ENCODE peak calls at places on chromosomes 6 and 20, in eight cellular contexts. S is upper lobe of left lung, N is WTC11, Q is retinal pigment epithelial cell, C is NB4, B is psoas muscle, E is neural crest cell, T is adrenal gland. W is an unnamed sample.
A peak's percentile ranks its signal among the peaks of the same experiment; 100 is the strongest.

GRCh38 chr6:43497129-43497396 is 13.1 kb downstream of the LRRC73 start:
- DNase-seq in S (no peak), N (no peak), Q (no peak), C (peak; percentile 19), B (no peak), E (no peak), T (no peak), W (no peak)

GRCh38 chr6:140285471-140285870 is 911.0 kb upstream of the CITED2 start:
- DNase-seq in S (no peak), N (no peak), Q (no peak), C (no peak), B (no peak), E (no peak), T (no peak), W (no peak)

GRCh38 chr6:90445533-90446108 is 141.3 kb downstream of the MAP3K7 start:
- DNase-seq in S (no peak), N (no peak), Q (no peak), C (no peak), B (no peak), E (no peak), T (no peak), W (no peak)

GRCh38 chr6:3732345-3733141 is 19.0 kb downstream of the PXDC1 start:
- DNase-seq in S (peak; percentile 74), N (peak; percentile 83), Q (no peak), C (peak; percentile 67), B (peak; percentile 77), E (peak; percentile 75), T (peak; percentile 74), W (peak; percentile 87)

GRCh38 chr6:51929934-51930574 is 157.4 kb downstream of the PKHD1 start:
- DNase-seq in S (no peak), N (no peak), Q (no peak), C (no peak), B (no peak), E (no peak), T (no peak), W (no peak)

GRCh38 chr6:136210450-136211165 is 39.5 kb downstream of the MTFR2 start:
- DNase-seq in S (no peak), N (no peak), Q (no peak), C (no peak), B (no peak), E (no peak), T (no peak), W (no peak)

GRCh38 chr6:107244082-107244741 is 128.9 kb upstream of the BEND3 start:
- DNase-seq in S (no peak), N (no peak), Q (no peak), C (no peak), B (no peak), E (no peak), T (no peak), W (no peak)

GRCh38 chr6:31762878-31763616 is 591 bp downstream of the SAPCD1 start:
- DNase-seq in S (no peak), N (no peak), Q (no peak), C (no peak), B (no peak), E (no peak), T (no peak), W (no peak)

GRCh38 chr6:112037783-112038216 is 16.1 kb upstream of the CCN6 start:
- DNase-seq in S (peak; percentile 48), N (no peak), Q (peak; percentile 96), C (no peak), B (peak; percentile 87), E (no peak), T (peak; percentile 85), W (no peak)

GRCh38 chr20:34992751-34993417 is 37.2 kb downstream of the MYH7B start:
- DNase-seq in S (no peak), N (no peak), Q (no peak), C (no peak), B (no peak), E (no peak), T (no peak), W (no peak)

GRCh38 chr20:3727333-3728035 is 5.0 kb upstream of the HSPA12B start:
- DNase-seq in S (no peak), N (no peak), Q (no peak), C (no peak), B (no peak), E (no peak), T (no peak), W (no peak)

DNA sequence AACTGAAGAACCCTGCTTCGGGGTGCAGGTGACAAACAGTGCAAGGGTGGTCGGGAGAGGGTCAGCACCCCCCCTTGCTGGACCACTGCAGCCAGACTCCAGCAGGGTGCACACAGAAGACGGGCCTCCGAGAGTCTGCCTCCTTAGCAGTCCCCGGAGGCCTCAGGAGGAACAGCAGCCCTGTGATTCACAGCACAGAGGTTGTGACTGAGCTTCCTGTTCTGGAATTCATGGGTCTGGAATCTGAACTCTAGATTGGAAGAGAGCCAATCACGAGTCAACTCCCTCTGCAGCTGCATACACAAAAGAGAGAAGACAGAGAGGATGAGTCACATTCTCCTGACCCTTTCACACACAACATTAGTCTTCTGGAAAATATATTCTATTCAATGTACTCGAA is 249.0 kb upstream of the OPRM1 start:
- DNase-seq in S (no peak), N (peak; percentile 12), Q (peak; percentile 52), C (peak; percentile 7), B (no peak), E (no peak), T (no peak), W (no peak)
- TF ChIP-seq CTCF in S (no peak), N (no peak), Q (peak; percentile 13), C (no peak), B (no peak), E (no peak), T (no peak), W (no peak)

GRCh38 chr6:41694815-41695536 is 40.4 kb downstream of the TFEB start:
- DNase-seq in S (no peak), N (no peak), Q (no peak), C (no peak), B (no peak), E (no peak), T (no peak), W (no peak)
- TF ChIP-seq CTCF in S (no peak), N (no peak), Q (peak; percentile 19), C (no peak), B (no peak), E (no peak), T (no peak), W (no peak)

DNA sequence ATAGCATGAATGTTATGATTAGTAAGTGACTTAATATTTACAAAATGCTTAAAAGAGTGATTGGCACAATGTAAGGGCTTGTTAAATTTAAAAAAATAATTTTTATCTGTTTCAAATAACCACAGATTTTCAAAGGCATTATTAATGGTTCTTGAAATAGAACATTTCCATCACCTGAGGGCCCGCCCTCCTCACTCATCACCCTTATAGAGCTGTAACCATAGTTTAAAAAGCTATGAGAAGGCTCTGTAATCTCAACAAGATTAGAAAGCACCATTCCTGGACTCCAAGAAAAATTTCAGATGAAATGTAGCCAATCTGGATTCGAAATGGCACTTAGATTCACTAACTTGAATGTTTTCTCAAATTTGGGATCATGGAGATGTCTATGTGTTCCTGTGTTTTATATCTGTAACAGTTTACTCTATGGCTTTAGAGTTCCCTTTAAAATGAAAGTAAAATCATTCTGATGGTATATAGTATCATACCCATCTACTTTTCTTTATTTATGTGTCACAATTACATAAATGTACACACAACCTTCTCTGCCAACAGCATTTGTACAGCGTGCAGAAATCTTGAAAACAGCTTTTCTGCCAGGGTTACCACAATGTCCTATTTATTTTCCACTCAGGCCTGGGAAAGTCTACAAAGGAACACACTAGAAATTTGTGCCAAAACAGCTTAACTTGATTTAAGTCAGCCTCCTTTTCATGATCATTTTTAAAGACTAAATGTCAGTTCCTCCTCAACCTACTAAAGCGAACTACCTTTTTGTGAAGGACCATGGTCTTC is 207.7 kb downstream of the TBX18 start:
- DNase-seq in S (no peak), N (no peak), Q (no peak), C (no peak), B (no peak), E (no peak), T (no peak), W (no peak)
- TF ChIP-seq CTCF in S (no peak), N (no peak), Q (no peak), C (no peak), B (no peak), E (no peak), T (no peak), W (no peak)

DNA sequence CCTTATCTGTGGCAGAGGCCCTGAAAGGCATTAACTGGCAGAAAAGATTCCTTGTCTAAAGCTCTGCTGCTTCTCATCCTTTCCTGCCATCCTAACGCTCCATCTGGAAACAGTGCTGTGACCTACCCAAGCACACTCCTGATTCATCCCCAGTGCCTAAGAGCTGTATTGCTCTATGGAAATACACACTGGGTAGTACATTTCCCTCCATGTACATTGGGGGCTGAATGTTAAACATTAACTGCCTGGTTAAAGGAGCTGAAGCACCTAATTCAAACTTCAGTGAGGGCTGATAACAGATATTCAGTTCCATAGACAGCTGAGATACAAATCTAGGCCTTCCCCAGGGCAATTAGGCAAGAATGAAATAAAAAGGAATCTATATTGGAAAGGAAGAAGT is 36.7 kb upstream of the GMPR start:
- DNase-seq in S (no peak), N (no peak), Q (no peak), C (no peak), B (no peak), E (no peak), T (no peak), W (no peak)
- TF ChIP-seq CTCF in S (no peak), N (no peak), Q (no peak), C (no peak), B (no peak), E (no peak), T (no peak), W (no peak)

DNA sequence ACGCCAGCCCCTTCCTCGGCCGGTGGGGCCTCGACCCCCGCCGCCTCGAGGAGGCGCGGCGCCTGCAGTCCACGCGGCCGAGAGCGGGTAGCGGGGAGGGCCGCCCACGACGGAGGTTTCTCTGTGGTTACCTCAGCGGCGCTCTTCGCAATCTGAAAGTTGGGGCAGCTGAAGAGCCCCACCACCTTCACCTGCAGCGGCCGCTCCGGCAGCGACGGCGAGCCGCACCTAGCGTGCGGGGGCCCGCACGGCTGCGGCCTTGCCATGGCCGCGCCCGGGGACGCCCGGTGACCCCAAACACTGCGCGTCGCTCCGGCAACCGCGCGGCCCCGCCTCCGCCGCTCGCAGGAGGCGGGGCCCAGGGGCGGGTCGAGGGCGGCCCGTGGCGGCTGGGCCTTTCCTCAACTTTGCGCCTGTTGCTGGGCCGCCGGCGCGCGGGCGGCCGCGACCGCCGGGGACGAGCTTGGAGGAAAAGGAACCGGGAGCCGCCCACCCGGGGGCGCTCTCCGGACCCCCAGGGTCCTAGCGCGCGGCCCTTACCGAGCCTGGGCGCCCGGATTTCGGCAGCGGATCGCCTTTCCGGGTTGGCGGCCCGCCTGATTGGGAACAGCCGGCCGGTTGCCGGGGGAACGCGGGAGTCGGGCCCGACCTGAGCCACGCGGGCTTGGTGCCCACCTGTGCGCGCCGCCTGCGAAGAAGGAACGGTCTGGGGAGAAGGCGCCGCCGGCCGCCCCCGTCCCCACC is at the start of the genes PPIL6 and SMPD2:
- DNase-seq in S (peak; percentile 93), N (peak; percentile 88), Q (peak; percentile 60), C (peak; percentile 94), B (peak; percentile 92), E (peak; percentile 72), T (peak; percentile 83), W (peak; percentile 88)
- TF ChIP-seq CTCF in S (peak; percentile 50), N (peak; percentile 40), Q (peak; percentile 34), C (peak; percentile 13), B (peak; percentile 39), E (peak; percentile 37), T (peak; percentile 12), W (peak; percentile 41)